ENCODE peak calls at places on chromosomes 5 and 9, in six cellular contexts. K is fibroblast of lung, J is GM23338, S is astrocyte, C is HepG2, M is PC-9. Z is an unnamed sample.

GRCh38 chr5:34923694-34924461 is 5.5 kb upstream of the DNAJC21 start:
- DNase-seq in K (peak; percentile 88), J (no peak), S (peak; percentile 85), C (no peak), M (peak; percentile 93), Z (no peak)

GRCh38 chr9:134660407-134660806 is 18.8 kb downstream of the COL5A1 start:
- DNase-seq in K (no peak), J (peak; percentile 53), S (no peak), C (no peak), M (no peak), Z (peak; percentile 17)

GRCh38 chr9:107539427-107540154 is 50.0 kb upstream of the KLF4 start:
- DNase-seq in K (no peak), J (peak; percentile 80), S (no peak), C (no peak), M (peak; percentile 42), Z (no peak)

GRCh38 chr9:69324549-69325401 is at the start of gene ENTREP1:
- DNase-seq in K (peak; percentile 19), J (peak; percentile 85), S (peak; percentile 42), C (no peak), M (peak; percentile 61), Z (no peak)

GRCh38 chr9:29078063-29078660 is 1504.9 kb upstream of the C9orf72 start:
- DNase-seq in K (peak; percentile 74), J (no peak), S (peak; percentile 48), C (no peak), M (peak; percentile 50), Z (no peak)

GRCh38 chr9:84589514-84589913 is 80.0 kb upstream of the NTRK2 start:
- DNase-seq in K (no peak), J (no peak), S (no peak), C (no peak), M (no peak), Z (no peak)

GRCh38 chr5:173204185-173204979 is 30.6 kb downstream of the NKX2-5 start:
- DNase-seq in K (peak; percentile 47), J (peak; percentile 40), S (no peak), C (peak; percentile 42), M (no peak), Z (peak; percentile 51)

GRCh38 chr9:17134396-17134842 is 421 bp upstream of the CNTLN start:
- DNase-seq in K (peak; percentile 62), J (no peak), S (peak; percentile 41), C (no peak), M (no peak), Z (no peak)

GRCh38 chr5:58481066-58481676 is 10.1 kb upstream of the GAPT start:
- DNase-seq in K (no peak), J (no peak), S (no peak), C (no peak), M (no peak), Z (no peak)

GRCh38 chr5:14270212-14270702 is 127.1 kb downstream of the TRIO start:
- DNase-seq in K (peak; percentile 82), J (peak; percentile 88), S (peak; percentile 54), C (peak; percentile 72), M (peak; percentile 81), Z (peak; percentile 70)

GRCh38 chr5:25107878-25108277 is 463.1 kb upstream of the CDH10 start:
- DNase-seq in K (no peak), J (no peak), S (peak; percentile 28), C (no peak), M (no peak), Z (no peak)

GRCh38 chr5:38853753-38854470 is 8.1 kb downstream of the OSMR start:
- DNase-seq in K (peak; percentile 81), J (peak; percentile 10), S (peak; percentile 97), C (no peak), M (peak; percentile 100), Z (no peak)

GRCh38 chr5:98157368-98157767 is 616.1 kb upstream of the RGMB start:
- DNase-seq in K (no peak), J (peak; percentile 23), S (no peak), C (no peak), M (no peak), Z (no peak)

GRCh38 chr9:100525563-100525962 is 52.3 kb upstream of the CAVIN4 start:
- DNase-seq in K (no peak), J (no peak), S (no peak), C (no peak), M (no peak), Z (no peak)

GRCh38 chr5:43149231-43149630 is 28.5 kb downstream of the ZNF131 start:
- DNase-seq in K (no peak), J (no peak), S (no peak), C (no peak), M (no peak), Z (no peak)

GRCh38 chr5:139635606-139636206 is 12.4 kb upstream of the CXXC5 start:
- DNase-seq in K (peak; percentile 98), J (peak; percentile 87), S (peak; percentile 92), C (peak; percentile 70), M (peak; percentile 83), Z (peak; percentile 81)

GRCh38 chr5:140588311-140589070 is 23.9 kb downstream of the SLC35A4 start:
- DNase-seq in K (peak; percentile 58), J (no peak), S (no peak), C (no peak), M (no peak), Z (no peak)

DNA sequence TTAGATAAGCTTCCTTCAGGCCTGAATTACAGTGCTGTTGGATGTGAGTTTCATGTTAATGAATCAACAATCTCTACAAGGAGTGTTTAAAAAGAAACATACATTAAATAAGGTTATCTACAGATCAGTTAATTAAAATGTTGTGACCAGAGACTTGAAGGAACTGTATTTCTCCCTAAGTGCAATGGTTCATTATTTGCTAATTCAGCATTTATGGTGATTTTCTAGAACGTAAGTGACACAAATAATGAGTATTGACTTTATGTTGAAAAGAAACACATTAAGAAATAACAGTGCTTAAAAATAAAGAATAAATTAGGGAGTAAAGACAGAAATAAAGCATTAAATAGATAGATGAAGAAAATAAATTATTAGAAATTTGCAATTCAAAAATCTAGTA is 74.5 kb downstream of the ADAMTSL1 start:
- DNase-seq in K (no peak), J (no peak), S (no peak), C (no peak), M (no peak), Z (no peak)
- TF ChIP-seq CTCF in K (no peak), J (no peak), S (no peak), C (no peak), M (no peak), Z (no peak)

GRCh38 chr5:2867373-2867933 is 116.0 kb upstream of the IRX2 start:
- DNase-seq in K (no peak), J (no peak), S (no peak), C (no peak), M (no peak), Z (no peak)

GRCh38 chr5:2872676-2873075 is 121.2 kb upstream of the IRX2 start:
- DNase-seq in K (no peak), J (no peak), S (no peak), C (no peak), M (no peak), Z (no peak)

GRCh38 chr5:2866622-2867372 is 115.3 kb upstream of the IRX2 start:
- DNase-seq in K (no peak), J (no peak), S (no peak), C (no peak), M (no peak), Z (no peak)

GRCh38 chr5:2865856-2866546 is 114.5 kb upstream of the IRX2 start:
- DNase-seq in K (no peak), J (no peak), S (no peak), C (no peak), M (no peak), Z (no peak)

DNA sequence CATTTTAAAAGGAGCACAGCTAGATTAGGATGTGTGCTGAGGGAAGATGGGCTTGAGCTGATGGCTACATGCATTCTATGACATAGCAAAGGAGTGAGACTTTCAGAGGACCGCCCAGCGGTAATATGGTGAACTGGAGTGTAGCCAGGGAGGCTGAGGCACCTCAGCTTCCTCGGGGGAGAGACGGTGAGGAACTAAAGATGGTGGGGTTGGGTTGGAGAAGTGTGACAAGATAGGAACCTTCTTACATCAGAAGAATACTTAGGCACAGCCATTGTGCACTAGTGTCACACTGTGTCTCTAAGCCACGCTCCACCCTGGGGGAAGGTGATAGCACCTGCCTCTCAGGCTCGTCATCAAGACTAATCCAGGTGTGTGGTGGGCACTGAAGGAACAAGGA is 118.0 kb upstream of the IRX2 start:
- DNase-seq in K (no peak), J (no peak), S (no peak), C (no peak), M (no peak), Z (no peak)
- H3K4me1 ChIP-seq in K (no peaks in the 10 kb centered on the region), J (no peaks in the 10 kb centered on the region), S (no peaks in the 10 kb centered on the region), C (no peaks in the 10 kb centered on the region), M (no peaks in the 10 kb centered on the region), Z (no peaks in the 10 kb centered on the region)

GRCh38 chr9:98915599-98915998 is 28.1 kb upstream of the COL15A1 start:
- DNase-seq in K (no peak), J (no peak), S (no peak), C (no peak), M (no peak), Z (no peak)
- H3K4me2 ChIP-seq in K (no peak overlapping the region), J (no peak overlapping the region), S (no peak overlapping the region), C (no peak overlapping the region), M (no peak overlapping the region), Z (no peak overlapping the region)

GRCh38 chr5:167582263-167582662 is 709.2 kb upstream of the WWC1 start:
- DNase-seq in K (peak; percentile 40), J (no peak), S (no peak), C (no peak), M (no peak), Z (no peak)
- TF ChIP-seq CTCF in K (no peak), J (no peak), S (peak; percentile 24), C (no peak), M (peak; percentile 54), Z (peak; percentile 16)

GRCh38 chr9:13267743-13268142 is 11.7 kb downstream of the MPDZ start:
- DNase-seq in K (peak; percentile 80), J (peak; percentile 22), S (peak; percentile 96), C (no peak), M (peak; percentile 61), Z (no peak)
- H3K4me1 ChIP-seq in K (peaks cover 2% of the 10 kb centered on the region), J (peaks cover 63% of the 10 kb centered on the region), S (peaks cover 27% of the 10 kb centered on the region), C (no peaks in the 10 kb centered on the region), M (peaks cover 11% of the 10 kb centered on the region), Z (no peaks in the 10 kb centered on the region)

GRCh38 chr5:147448766-147449165 is 61.1 kb downstream of the DPYSL3 start:
- DNase-seq in K (no peak), J (no peak), S (peak; percentile 52), C (no peak), M (no peak), Z (no peak)

GRCh38 chr5:147453901-147454814 is 55.7 kb downstream of the DPYSL3 start:
- DNase-seq in K (peak; percentile 90), J (peak; percentile 97), S (peak; percentile 78), C (peak; percentile 52), M (no peak), Z (peak; percentile 77)

GRCh38 chr5:147452137-147452838 is 57.6 kb downstream of the DPYSL3 start:
- DNase-seq in K (no peak), J (peak; percentile 83), S (no peak), C (no peak), M (no peak), Z (no peak)

GRCh38 chr5:147450596-147450995 is 59.3 kb downstream of the DPYSL3 start:
- DNase-seq in K (no peak), J (peak; percentile 54), S (no peak), C (no peak), M (no peak), Z (no peak)

GRCh38 chr5:147451125-147451524 is 58.7 kb downstream of the DPYSL3 start:
- DNase-seq in K (no peak), J (peak; percentile 50), S (no peak), C (no peak), M (no peak), Z (no peak)
- H3K4me2 ChIP-seq in K (no peak overlapping the region), J (peak overlapping the region; percentile 85), S (peak overlapping the region; percentile 96), C (no peak overlapping the region), M (no peak overlapping the region), Z (no peak overlapping the region)

Z was measured in OCI-LY7.